ENCODE peak calls at places on chromosome 3, in four cellular contexts. D is PC-3, G is adrenal gland, Y is cardiac muscle cell. H is an unnamed sample.

GRCh38 chr3:43152649-43153048 is 46.8 kb upstream of the POMGNT2 start:
- DNase-seq in D (no peak), G (no peak), Y (peak; percentile 13), H (no peak)

GRCh38 chr3:44860117-44860516 is 1.6 kb upstream of the TMEM42 start:
- DNase-seq in D (no peak), Y (no peak), G (no peak), H (no peak)

GRCh38 chr3:6062226-6063187 is 798.4 kb upstream of the GRM7 start:
- DNase-seq in G (no peak), D (no peak), Y (no peak), H (no peak)

GRCh38 chr3:61928020-61928419 is 366.6 kb downstream of the PTPRG start:
- DNase-seq in D (no peak), G (no peak), Y (no peak), H (no peak)

GRCh38 chr3:131067983-131068382 is 41.3 kb downstream of the NEK11 start:
- DNase-seq in Y (no peak), D (no peak), G (no peak), H (no peak)

GRCh38 chr3:158313344-158313927 is 203.5 kb downstream of the RSRC1 start:
- DNase-seq in Y (peak; percentile 61), G (no peak), D (peak; percentile 56), H (no peak)

GRCh38 chr3:100710355-100711198 is 1.3 kb downstream of the TFG start:
- DNase-seq in D (peak; percentile 80), Y (peak; percentile 70), G (peak; percentile 54), H (peak; percentile 89)

GRCh38 chr3:10137178-10137577 is 4.4 kb upstream of the VHL start:
- DNase-seq in Y (no peak), D (peak; percentile 15), G (no peak), H (no peak)

GRCh38 chr3:117407317-117407716 is 697.7 kb downstream of the TUSC7 start:
- DNase-seq in D (peak; percentile 32), Y (peak; percentile 37), G (no peak), H (no peak)

GRCh38 chr3:117408811-117409210 is 699.2 kb downstream of the TUSC7 start:
- DNase-seq in D (no peak), G (no peak), Y (no peak), H (no peak)

GRCh38 chr3:117409701-117410459 is 700.3 kb downstream of the TUSC7 start:
- DNase-seq in Y (no peak), D (no peak), G (no peak), H (no peak)

GRCh38 chr3:117411991-117412390 is 702.4 kb downstream of the TUSC7 start:
- DNase-seq in G (no peak), D (no peak), Y (no peak), H (no peak)

GRCh38 chr3:117409256-117409655 is 699.7 kb downstream of the TUSC7 start:
- DNase-seq in Y (no peak), D (no peak), G (no peak), H (no peak)
- H3K9me3 ChIP-seq in Y (no peaks in the 10 kb centered on the region), D (peaks cover 30% of the 10 kb centered on the region), G (no peaks in the 10 kb centered on the region), H (no peaks in the 10 kb centered on the region)

GRCh38 chr3:138560501-138560900 is 33.6 kb downstream of the CEP70 start:
- DNase-seq in Y (no peak), G (no peak), D (no peak), H (no peak)

DNA sequence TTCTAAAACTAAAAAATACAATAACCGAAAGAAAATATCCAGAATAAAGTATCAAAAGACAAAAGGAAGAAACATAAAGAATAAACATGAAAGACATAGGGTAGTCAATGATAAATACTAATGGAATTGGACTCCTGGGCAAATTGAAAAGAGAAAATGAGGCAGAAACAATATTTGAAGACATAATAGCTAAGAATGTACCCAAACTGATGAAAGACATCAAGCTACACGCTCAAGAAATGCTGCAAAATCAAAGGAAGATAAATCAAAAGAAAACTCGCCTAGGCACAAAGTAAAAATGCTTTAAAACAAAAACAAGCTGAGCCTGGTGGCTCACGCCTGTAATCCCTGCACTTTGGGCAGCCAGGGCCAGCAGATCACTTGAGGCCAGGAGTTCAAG is 34.9 kb downstream of the CEP70 start:
- DNase-seq in D (no peak), Y (no peak), G (no peak), H (no peak)
- H3K9me3 ChIP-seq in D (no peaks in the 10 kb centered on the region), Y (no peaks in the 10 kb centered on the region), G (no peaks in the 10 kb centered on the region), H (peaks cover 17% of the 10 kb centered on the region)

DNA sequence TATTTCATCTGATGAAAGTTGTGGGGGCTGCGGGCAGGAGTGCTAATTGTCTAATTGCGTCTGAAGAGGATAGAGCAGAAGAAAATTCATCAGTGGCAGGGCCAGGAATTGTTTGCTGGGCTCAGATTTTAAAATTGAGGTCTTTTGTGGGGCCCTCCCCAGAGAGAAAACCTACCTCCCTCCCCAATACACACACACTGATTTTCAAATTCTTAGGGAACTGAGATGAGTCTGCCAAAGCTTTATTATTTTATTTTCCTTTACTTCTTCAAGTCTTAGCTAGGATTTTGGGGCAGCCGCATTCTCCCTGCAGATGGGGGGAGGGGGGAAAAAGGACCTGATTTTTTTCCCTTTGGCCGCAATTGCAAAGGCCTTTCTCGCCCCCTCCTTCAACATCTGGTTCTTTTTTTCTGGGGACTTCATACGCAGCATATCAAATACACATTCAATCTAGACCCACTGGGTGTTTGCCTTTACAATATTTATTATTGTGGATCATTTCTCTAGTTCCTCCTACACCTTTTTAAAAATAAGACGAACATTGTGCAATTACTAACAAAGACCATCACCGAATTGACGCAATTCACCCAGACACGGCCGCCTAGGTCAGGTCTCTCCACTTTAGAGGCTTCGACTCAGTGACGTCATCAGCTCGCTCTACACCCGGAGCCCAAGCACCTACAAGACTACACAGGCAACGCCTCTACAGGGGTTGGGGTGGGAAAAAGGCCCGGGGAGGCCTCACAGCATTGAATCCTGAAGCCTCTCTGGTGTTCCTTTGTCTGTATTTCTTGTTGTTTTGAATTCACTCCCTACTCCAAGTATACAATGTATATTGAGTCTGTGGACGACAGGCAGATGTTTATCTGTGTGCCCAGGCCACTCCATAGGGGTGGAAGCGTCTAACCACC is 16.8 kb downstream of the ZIC4 start:
- DNase-seq in G (no peak), Y (no peak), D (no peak), H (no peak)
- H3K9me3 ChIP-seq in G (no peaks in the 10 kb centered on the region), Y (no peaks in the 10 kb centered on the region), D (no peaks in the 10 kb centered on the region), H (no peaks in the 10 kb centered on the region)

GRCh38 chr3:13902648-13903238 is 22.9 kb upstream of the WNT7A start:
- DNase-seq in D (no peak), Y (no peak), G (no peak), H (no peak)
- H3K9me3 ChIP-seq in D (peaks cover 61% of the 10 kb centered on the region), Y (peaks cover 5% of the 10 kb centered on the region), G (peaks cover 32% of the 10 kb centered on the region), H (no peaks in the 10 kb centered on the region)

GRCh38 chr3:93910085-93910484 is 63.6 kb downstream of the PROS1 start:
- DNase-seq in G (no peak), D (no peak), Y (no peak), H (no peak)
- H3K9me3 ChIP-seq in G (no peaks in the 10 kb centered on the region), D (no peaks in the 10 kb centered on the region), Y (no peaks in the 10 kb centered on the region), H (no peaks in the 10 kb centered on the region)

GRCh38 chr3:129917423-129918007 is 24.0 kb upstream of the TMCC1 start:
- DNase-seq in D (no peak), Y (no peak), G (no peak), H (no peak)
- H3K9me3 ChIP-seq in D (peaks cover 6% of the 10 kb centered on the region), Y (no peaks in the 10 kb centered on the region), G (peaks cover 15% of the 10 kb centered on the region), H (no peaks in the 10 kb centered on the region)

GRCh38 chr3:179493260-179493659 is 42.0 kb upstream of the GNB4 start:
- DNase-seq in G (no peak), Y (no peak), D (no peak), H (no peak)
- H3K9me3 ChIP-seq in G (peaks cover 15% of the 10 kb centered on the region), Y (no peaks in the 10 kb centered on the region), D (peaks cover 4% of the 10 kb centered on the region), H (no peaks in the 10 kb centered on the region)

DNA sequence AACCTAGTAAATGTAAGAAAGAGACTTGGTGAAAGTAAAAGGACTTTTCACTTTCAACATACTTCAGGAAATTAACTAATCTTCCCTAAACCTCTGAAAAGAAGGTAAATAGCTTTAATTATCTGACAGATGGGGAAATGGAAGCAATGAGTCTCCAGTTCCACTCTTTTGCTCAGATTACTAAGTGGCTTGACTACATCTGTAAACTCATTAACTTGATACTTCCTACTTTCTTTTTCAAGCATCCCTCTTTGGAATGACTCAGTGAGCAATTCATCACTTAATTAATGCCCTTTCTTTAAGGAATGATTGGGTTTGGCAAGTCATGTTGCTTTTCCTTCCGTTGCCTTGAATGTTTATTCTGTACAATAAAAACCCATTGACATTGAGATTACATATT is 234.2 kb downstream of the GRM7 start:
- DNase-seq in D (no peak), G (no peak), Y (no peak), H (no peak)
- H3K9me3 ChIP-seq in D (peaks cover 28% of the 10 kb centered on the region), G (no peaks in the 10 kb centered on the region), Y (no peaks in the 10 kb centered on the region), H (no peaks in the 10 kb centered on the region)

GRCh38 chr3:133301194-133301593 is 98.7 kb upstream of the BFSP2 start:
- DNase-seq in G (no peak), Y (no peak), D (peak; percentile 49), H (no peak)
- H3K9me3 ChIP-seq in G (no peaks in the 10 kb centered on the region), Y (no peaks in the 10 kb centered on the region), D (no peaks in the 10 kb centered on the region), H (no peaks in the 10 kb centered on the region)

GRCh38 chr3:129556358-129556695 is 13.4 kb downstream of the H1-8 start:
- DNase-seq in G (no peak), D (no peak), Y (no peak), H (no peak)
- H3K9me3 ChIP-seq in G (no peaks in the 10 kb centered on the region), D (no peaks in the 10 kb centered on the region), Y (no peaks in the 10 kb centered on the region), H (no peaks in the 10 kb centered on the region)